ENCODE peak calls at places on chromosomes 4 and X, in seven cellular contexts. Y, M, X, W, C, P and R are unnamed samples.
A peak's percentile ranks its signal among the peaks of the same experiment; 100 is the strongest.

GRCh38 chrX:41921492-41922124 is 1.7 kb downstream of the CASK start:
- DNase-seq in C (no peak), Y (peak; percentile 79), X (no peak), P (no peak), W (no peak), M (no peak), R (peak; percentile 69)

GRCh38 chr4:86387013-86387412 is 27.2 kb upstream of the MAPK10 start:
- DNase-seq in X (no peak), Y (no peak), P (no peak), C (no peak), M (no peak), W (no peak), R (no peak)

GRCh38 chrX:108018659-108019381 is 26.0 kb upstream of the VSIG1 start:
- DNase-seq in X (no peak), M (no peak), P (peak; percentile 39), Y (no peak), W (no peak), C (no peak), R (no peak)

GRCh38 chrX:29690061-29690460 is 525.3 kb upstream of the MAGEB2 start:
- DNase-seq in M (no peak), X (no peak), C (no peak), P (no peak), Y (no peak), W (no peak), R (peak; percentile 1)

GRCh38 chrX:28659269-28659668 is 72.0 kb downstream of the IL1RAPL1 start:
- DNase-seq in W (no peak), P (no peak), Y (no peak), C (no peak), M (no peak), X (no peak), R (no peak)

GRCh38 chr4:73731968-73732610 is 8.3 kb upstream of the CXCL8 start:
- DNase-seq in M (no peak), X (no peak), C (no peak), P (no peak), W (no peak), Y (no peak), R (no peak)

GRCh38 chr4:185222598-185222997 is 13.2 kb downstream of the SNX25 start:
- DNase-seq in W (no peak), P (no peak), M (no peak), X (no peak), Y (peak; percentile 54), C (no peak), R (peak; percentile 39)

GRCh38 chr4:77025643-77026321 is 50.0 kb downstream of the CCNI start:
- DNase-seq in Y (no peak), P (no peak), X (no peak), M (no peak), W (no peak), C (no peak), R (no peak)

GRCh38 chrX:67546496-67547423 is 2.9 kb downstream of the AR start:
- DNase-seq in X (no peak), P (no peak), M (peak; percentile 18), W (no peak), Y (no peak), C (no peak), R (no peak)

GRCh38 chrX:132748268-132748667 is 210.2 kb downstream of the HS6ST2 start:
- DNase-seq in W (no peak), X (no peak), Y (no peak), M (no peak), C (no peak), P (no peak), R (no peak)

GRCh38 chr4:180542445-180543100 is 1700.6 kb upstream of the TENM3 start:
- DNase-seq in P (no peak), M (no peak), Y (peak; percentile 36), C (no peak), X (peak; percentile 15), W (no peak), R (peak; percentile 57)

GRCh38 chr4:57550143-57550542 is 440.0 kb upstream of the IGFBP7 start:
- DNase-seq in Y (no peak), C (no peak), W (no peak), M (no peak), P (no peak), X (no peak), R (no peak)

GRCh38 chrX:136574548-136574947 is 42.5 kb downstream of the VGLL1 start:
- DNase-seq in M (no peak), X (no peak), P (no peak), Y (no peak), W (no peak), C (no peak), R (no peak)

GRCh38 chr4:158253350-158253980 is 43.2 kb downstream of the TMEM144 start:
- DNase-seq in X (peak; percentile 25), C (no peak), Y (peak; percentile 59), W (peak; percentile 44), M (no peak), P (no peak), R (peak; percentile 45)

GRCh38 chr4:121977251-121978168 is 25.6 kb upstream of the TRPC3 start:
- DNase-seq in Y (peak; percentile 39), M (no peak), W (no peak), C (no peak), P (no peak), X (no peak), R (peak; percentile 28)

GRCh38 chr4:73459048-73459421 is 22.5 kb upstream of the AFM start:
- DNase-seq in C (no peak), X (no peak), M (no peak), P (no peak), W (no peak), Y (no peak), R (no peak)

GRCh38 chr4:101252721-101253120 is 94.6 kb downstream of the PPP3CA start:
- DNase-seq in Y (no peak), W (no peak), P (no peak), M (no peak), X (no peak), C (no peak), R (peak; percentile 29)